ENCODE peak calls at places on chromosomes 11 and 22, in seven cellular contexts. B, T, R, U, C, Q and E are unnamed samples. For H3K4me1, the result is how much of the 10 kb centered on the place peaks cover.

GRCh38 chr22:25970348-25970995 is 198.8 kb upstream of the SEZ6L start:
- DNase-seq in T (peak), B (no peak), U (no peak), C (peak), R (no peak), Q (no peak), E (peak)

GRCh38 chr11:75557649-75558494 is 4.2 kb upstream of the SERPINH1 start:
- DNase-seq in R (peak), T (peak), B (no peak), U (no peak), Q (peak), C (no peak), E (no peak)

GRCh38 chr11:108871152-108871551 is 206.3 kb downstream of the DDX10 start:
- DNase-seq in Q (no peak), C (peak), B (no peak), R (peak), T (peak), U (peak), E (no peak)

GRCh38 chr11:103624708-103625623 is 411.5 kb upstream of the DDI1 start:
- DNase-seq in U (no peak), R (no peak), B (no peak), T (no peak), Q (no peak), C (peak), E (no peak)

GRCh38 chr11:46676436-46677158 is 23.8 kb downstream of the ARHGAP1 start:
- DNase-seq in U (peak), B (no peak), C (no peak), R (no peak), Q (peak), T (peak), E (no peak)

GRCh38 chr22:25061605-25062377 is 109.3 kb downstream of the KIAA1671 start:
- DNase-seq in B (no peak), R (no peak), U (no peak), C (no peak), Q (no peak), T (no peak), E (no peak)

GRCh38 chr11:57792060-57792541 is 30.5 kb downstream of the CTNND1 start:
- DNase-seq in C (no peak), Q (peak), U (peak), R (peak), T (peak), B (no peak), E (no peak)

GRCh38 chr22:23085785-23086184 is 15.5 kb downstream of the GNAZ start:
- DNase-seq in B (no peak), C (no peak), U (no peak), T (no peak), R (no peak), Q (no peak), E (no peak)

GRCh38 chr22:26404851-26405357 is 24.2 kb upstream of the ASPHD2 start:
- DNase-seq in Q (no peak), R (peak), U (no peak), B (no peak), C (no peak), T (no peak), E (peak)

GRCh38 chr22:38924197-38924952 is 33.0 kb upstream of the APOBEC3A start:
- DNase-seq in Q (peak), U (peak), R (peak), C (peak), B (peak), T (peak), E (peak)

GRCh38 chr22:33807465-33807864 is 112.8 kb downstream of the LARGE1 start:
- DNase-seq in Q (no peak), C (no peak), R (no peak), U (no peak), T (no peak), B (no peak), E (no peak)

GRCh38 chr11:15605094-15605493 is 490.4 kb downstream of the INSC start:
- DNase-seq in B (no peak), C (no peak), R (no peak), T (peak), Q (no peak), U (no peak), E (no peak)

GRCh38 chr11:95228081-95228859 is 2.7 kb downstream of the SESN3 start:
- DNase-seq in Q (no peak), B (no peak), U (no peak), R (no peak), T (no peak), C (no peak), E (no peak)

GRCh38 chr22:37747715-37748100 is 50.9 kb downstream of the TRIOBP start:
- DNase-seq in R (no peak), Q (no peak), B (no peak), U (no peak), C (no peak), T (no peak), E (no peak)
- H3K4me3 ChIP-seq in R (peak), Q (peak), B (peak), U (no peak), C (peak), T (peak), E (no peak)

DNA sequence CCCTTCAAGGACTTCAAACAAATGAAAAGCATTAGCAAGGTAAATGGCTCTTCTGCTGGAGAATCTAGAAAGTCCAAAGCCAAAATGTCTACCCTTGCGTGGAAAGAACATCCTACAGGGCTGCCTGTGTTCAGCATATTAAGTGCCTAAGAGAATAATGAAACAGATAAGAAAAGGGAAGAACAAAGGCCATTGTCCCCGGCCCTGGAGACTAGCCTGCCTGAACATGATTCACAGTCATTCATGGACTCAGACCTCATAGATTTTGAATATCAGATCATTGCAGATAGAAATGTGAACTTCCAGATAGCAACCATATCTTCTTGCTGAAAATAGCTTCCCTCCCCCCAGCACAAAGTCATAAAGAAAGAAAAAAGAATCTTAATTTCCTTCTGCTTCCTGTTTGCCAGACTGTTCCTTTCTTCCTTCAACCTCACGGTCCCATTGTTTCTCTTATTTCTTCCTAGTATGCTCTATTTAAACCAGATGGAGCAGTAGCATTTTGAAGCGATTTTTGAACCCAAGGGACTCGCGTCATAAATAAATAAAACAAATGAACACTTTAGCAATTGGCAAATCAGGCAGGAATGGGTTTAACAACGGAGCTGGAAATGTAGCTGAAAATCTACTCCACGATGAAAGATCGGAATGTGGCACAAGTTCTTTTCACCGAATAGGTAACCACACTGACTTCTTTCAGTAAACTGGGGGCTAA is 408.2 kb upstream of the CCDC90B start:
- DNase-seq in B (no peak), U (no peak), T (no peak), C (no peak), Q (no peak), R (no peak), E (no peak)
- H3K4me1 ChIP-seq in B (under half), U (under half), T (under half), C (under half), Q (under half), R (under half), E (under half)

GRCh38 chr22:20563941-20564371 is 56.5 kb downstream of the MED15 start:
- DNase-seq in B (no peak), Q (no peak), C (no peak), U (no peak), R (no peak), T (no peak), E (no peak)
- H3K4me3 ChIP-seq in B (no peak), Q (no peak), C (no peak), U (no peak), R (no peak), T (no peak), E (no peak)

DNA sequence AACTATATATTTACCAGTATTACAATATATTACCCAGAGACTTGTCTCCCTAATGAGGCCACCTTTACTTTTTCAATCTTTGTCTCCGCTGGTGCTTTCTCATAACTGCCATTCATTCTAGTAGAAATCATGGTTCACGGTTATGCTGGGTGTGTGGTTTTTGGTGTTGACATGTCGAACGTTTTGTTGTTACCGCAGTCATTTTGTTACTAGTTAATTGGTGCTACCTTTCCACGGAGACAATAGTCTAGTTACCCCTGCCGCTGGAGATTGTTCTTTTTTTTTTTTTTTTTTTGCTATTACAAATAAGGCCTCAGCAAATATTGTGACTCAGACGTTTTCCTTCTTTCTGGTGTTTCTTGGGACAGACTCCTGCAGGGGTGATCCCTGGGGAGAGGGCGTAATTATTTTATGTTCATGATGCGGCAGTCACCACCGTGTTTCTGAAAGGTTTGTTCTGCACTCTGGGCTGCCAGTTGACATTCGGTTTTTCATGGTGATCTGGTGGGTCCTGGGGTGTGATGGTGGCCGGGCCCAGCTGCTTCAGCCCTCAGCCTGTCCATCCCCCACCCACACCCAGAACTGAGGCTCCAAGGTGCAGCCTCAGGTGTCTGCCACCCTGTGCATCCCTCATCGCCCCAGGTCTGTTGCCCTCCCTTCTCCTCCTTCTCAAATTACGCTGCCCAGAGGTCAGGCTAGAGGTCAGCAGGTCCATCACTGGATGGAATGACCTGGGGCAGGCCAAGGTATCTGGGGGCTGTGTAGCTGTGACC is 28.6 kb downstream of the LRP5 start:
- DNase-seq in Q (no peak), U (no peak), B (no peak), R (no peak), C (no peak), T (no peak), E (no peak)
- H3K4me1 ChIP-seq in Q (under half), U (under half), B (half or more), R (under half), C (under half), T (half or more), E (under half)

DNA sequence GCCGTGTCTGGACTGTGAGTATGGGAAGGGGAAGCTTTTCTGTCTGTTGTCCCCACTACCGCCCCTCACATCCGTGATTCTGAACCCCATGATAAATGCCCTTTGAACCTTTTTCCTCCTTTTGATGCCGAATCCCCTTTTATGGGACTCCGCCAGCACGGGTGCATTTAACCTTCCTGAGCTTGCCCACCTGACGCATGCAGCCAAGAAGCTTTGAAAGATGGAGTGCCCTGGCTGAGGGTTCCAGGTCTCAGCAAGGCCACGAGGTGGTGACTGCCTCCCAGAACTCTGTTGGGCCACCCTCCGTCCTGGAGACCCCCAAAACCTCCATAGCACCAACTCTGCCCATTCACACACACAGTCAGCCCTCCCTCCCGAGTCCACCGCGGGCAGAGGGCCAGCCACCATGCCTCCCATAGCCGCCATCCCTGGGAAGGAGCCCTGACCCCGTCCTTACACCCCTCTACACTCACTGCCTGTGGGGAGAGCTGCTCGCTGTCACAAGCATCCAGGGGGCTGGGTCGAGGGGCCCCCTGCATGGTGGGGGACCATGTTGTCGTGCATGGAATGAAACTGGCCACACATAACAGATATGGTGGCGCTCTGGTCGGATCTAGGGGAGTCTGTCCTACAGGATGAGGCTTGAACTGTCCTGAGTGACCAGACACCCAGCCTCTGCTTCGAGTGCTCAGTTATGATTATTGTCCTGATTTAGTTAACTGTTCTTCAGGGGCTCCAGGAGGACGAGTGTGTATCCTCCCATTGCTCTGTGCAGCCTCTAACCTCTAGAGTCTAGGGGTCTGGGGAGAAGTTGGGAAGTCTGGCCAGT is 822 bp upstream of the COMT start:
- DNase-seq in T (peak), R (no peak), U (no peak), C (no peak), B (no peak), Q (peak), E (no peak)
- H3K4me3 ChIP-seq in T (peak), R (peak), U (peak), C (peak), B (peak), Q (peak), E (peak)

DNA sequence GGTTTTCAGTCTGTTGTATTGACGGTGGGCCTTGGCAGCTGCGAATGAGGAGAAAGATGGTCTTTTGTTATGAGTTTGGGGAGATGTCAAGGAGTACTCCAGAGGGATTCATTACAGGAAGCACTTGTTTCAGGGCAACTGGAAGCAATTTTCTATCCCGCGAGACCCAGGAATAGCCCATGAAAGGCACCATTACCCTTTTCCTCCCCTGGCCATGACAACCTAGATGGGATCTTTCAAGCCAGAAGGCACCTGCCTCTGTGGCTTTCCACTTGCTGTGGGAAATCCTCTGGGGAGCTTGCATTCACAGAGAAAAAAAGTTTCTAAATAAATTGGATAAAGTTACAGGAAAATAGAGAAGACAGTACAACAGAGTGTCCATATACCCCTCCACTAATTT is 2.7 kb downstream of the ZNF215 start:
- DNase-seq in B (no peak), C (no peak), Q (no peak), R (no peak), U (no peak), T (no peak), E (peak)
- H3K4me1 ChIP-seq in B (under half), C (under half), Q (under half), R (under half), U (under half), T (under half), E (under half)

GRCh38 chr11:72750086-72750485 is 2.1 kb downstream of the ARAP1 start:
- DNase-seq in C (no peak), T (no peak), U (no peak), R (no peak), B (no peak), Q (peak), E (no peak)

GRCh38 chr11:72753341-72754148 is 1.3 kb upstream of the ARAP1 start:
- DNase-seq in Q (peak), B (no peak), C (no peak), U (no peak), R (no peak), T (no peak), E (no peak)

GRCh38 chr11:72752088-72752914 is at the start of gene ARAP1:
- DNase-seq in C (peak), R (peak), U (peak), T (peak), Q (peak), B (peak), E (peak)

GRCh38 chr11:72751293-72752087 is 718 bp downstream of the ARAP1 start:
- DNase-seq in C (no peak), U (no peak), R (no peak), Q (peak), B (no peak), T (no peak), E (no peak)

GRCh38 chr11:72750556-72751292 is 1.5 kb downstream of the ARAP1 start:
- DNase-seq in C (no peak), Q (peak), B (no peak), T (no peak), U (no peak), R (no peak), E (no peak)
- H3K4me3 ChIP-seq in C (no peak), Q (peak), B (no peak), T (peak), U (no peak), R (no peak), E (no peak)

DNA sequence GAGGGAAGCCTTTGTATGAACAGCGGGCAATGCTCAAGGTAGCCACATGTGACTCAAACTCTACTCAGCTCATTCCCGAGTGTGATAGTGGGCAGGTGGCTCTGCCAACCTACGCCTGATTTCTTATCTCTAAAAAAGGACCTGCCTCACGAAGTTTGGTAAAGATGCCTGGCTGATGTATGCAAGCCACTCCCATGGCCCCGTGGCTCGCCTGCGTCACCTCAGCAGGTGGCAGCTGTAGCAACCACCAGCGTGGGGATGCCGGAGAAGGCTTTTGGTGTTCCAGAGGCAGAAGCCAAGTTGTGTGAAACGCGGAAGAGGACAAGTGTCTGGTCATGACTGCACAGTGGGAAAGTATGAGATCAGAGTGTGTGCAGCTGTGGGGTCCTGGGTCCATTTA is 5.4 kb downstream of the FADS2 start:
- DNase-seq in U (no peak), B (no peak), T (peak), C (no peak), Q (peak), R (no peak), E (no peak)
- H3K4me1 ChIP-seq in U (under half), B (under half), T (under half), C (under half), Q (under half), R (half or more), E (under half)